ENCODE peak calls at places on chromosomes 2 and 18, in eight cellular contexts. D is AG09319, V is endothelial cell, E is Calu3, Q is IMR-90, I is prostate gland, O is upper lobe of right lung, G is epithelial cell of esophagus. F is an unnamed sample.

GRCh38 chr2:42132066-42132965 is 36.8 kb upstream of the EML4 start:
- DNase-seq in D (peak), V (no peak), E (no peak), Q (peak), I (no peak), O (no peak), G (no peak), F (peak)

GRCh38 chr18:5040476-5040875 is 156.6 kb downstream of the AKAIN1 start:
- DNase-seq in D (no peak), V (no peak), E (no peak), Q (no peak), I (no peak), O (no peak), G (no peak), F (no peak)

GRCh38 chr2:54090521-54091117 is 24.8 kb upstream of the ACYP2 start:
- DNase-seq in D (no peak), V (no peak), E (no peak), Q (no peak), I (no peak), O (no peak), G (peak), F (no peak)

GRCh38 chr2:236360486-236360885 is 96.3 kb upstream of the ASB18 start:
- DNase-seq in D (no peak), V (no peak), E (no peak), Q (no peak), I (no peak), O (no peak), G (no peak), F (no peak)

GRCh38 chr18:1394966-1395365 is 490.3 kb downstream of the ADCYAP1 start:
- DNase-seq in D (no peak), V (no peak), E (no peak), Q (no peak), I (no peak), O (no peak), G (no peak), F (no peak)

GRCh38 chr2:133434962-133435668 is 133.1 kb downstream of the NCKAP5 start:
- DNase-seq in D (peak), V (no peak), E (peak), Q (peak), I (no peak), O (no peak), G (peak), F (no peak)

GRCh38 chr18:53745228-53745967 is 479.1 kb downstream of the MBD2 start:
- DNase-seq in D (no peak), V (no peak), E (no peak), Q (no peak), I (no peak), O (no peak), G (peak), F (no peak)

GRCh38 chr2:8252997-8253694 is 428.7 kb upstream of the ID2 start:
- DNase-seq in D (no peak), V (no peak), E (no peak), Q (no peak), I (no peak), O (no peak), G (no peak), F (peak)

GRCh38 chr2:239252433-239253200 is 148.2 kb downstream of the HDAC4 start:
- DNase-seq in D (no peak), V (no peak), E (no peak), Q (peak), I (no peak), O (no peak), G (no peak), F (no peak)

GRCh38 chr2:219174801-219175200 is 1.9 kb downstream of the CNPPD1 start:
- DNase-seq in D (no peak), V (no peak), E (no peak), Q (no peak), I (no peak), O (no peak), G (no peak), F (no peak)

GRCh38 chr2:42359894-42360483 is 1.0 kb downstream of the COX7A2L start:
- DNase-seq in D (no peak), V (peak), E (no peak), Q (peak), I (no peak), O (no peak), G (peak), F (no peak)

GRCh38 chr2:152251811-152252210 is 76.2 kb upstream of the STAM2 start:
- DNase-seq in D (no peak), V (no peak), E (no peak), Q (no peak), I (no peak), O (no peak), G (no peak), F (no peak)

GRCh38 chr2:16861154-16861929 is 195.7 kb upstream of the CYRIA start:
- DNase-seq in D (no peak), V (no peak), E (no peak), Q (no peak), I (no peak), O (no peak), G (peak), F (no peak)

GRCh38 chr18:58363767-58364540 is 264.9 kb downstream of the ALPK2 start:
- DNase-seq in D (no peak), V (no peak), E (no peak), Q (peak), I (no peak), O (no peak), G (peak), F (no peak)

GRCh38 chr2:207282916-207283315 is 117.2 kb upstream of the KLF7 start:
- DNase-seq in D (no peak), V (no peak), E (no peak), Q (no peak), I (no peak), O (no peak), G (no peak), F (no peak)

GRCh38 chr2:119387381-119388129 is 20.8 kb downstream of the DBI start:
- DNase-seq in D (peak), V (no peak), E (peak), Q (peak), I (peak), O (peak), G (peak), F (no peak)

GRCh38 chr18:41324020-41324791 is 630.8 kb upstream of the PIK3C3 start:
- DNase-seq in D (no peak), V (no peak), E (no peak), Q (peak), I (no peak), O (no peak), G (peak), F (no peak)

GRCh38 chr2:134926231-134926931 is 7.8 kb downstream of the CCNT2 start:
- DNase-seq in D (no peak), V (no peak), E (no peak), Q (peak), I (no peak), O (no peak), G (peak), F (no peak)

GRCh38 chr2:120395686-120396518 is 50.0 kb downstream of the INHBB start:
- DNase-seq in D (no peak), V (no peak), E (no peak), Q (no peak), I (no peak), O (peak), G (no peak), F (no peak)

GRCh38 chr2:78977661-78978145 is 47.8 kb upstream of the REG3G start:
- DNase-seq in D (no peak), V (no peak), E (no peak), Q (no peak), I (no peak), O (no peak), G (no peak), F (no peak)

GRCh38 chr18:46343940-46344372 is 239.8 kb downstream of the HAUS1 start:
- DNase-seq in D (no peak), V (peak), E (peak), Q (no peak), I (peak), O (peak), G (peak), F (no peak)

GRCh38 chr2:46644690-46645385 is 165.5 kb downstream of the TMEM247 start:
- DNase-seq in D (no peak), V (no peak), E (no peak), Q (peak), I (no peak), O (no peak), G (peak), F (no peak)

GRCh38 chr18:44922968-44923367 is 242.3 kb downstream of the SETBP1 start:
- DNase-seq in D (no peak), V (no peak), E (no peak), Q (no peak), I (no peak), O (no peak), G (no peak), F (no peak)

GRCh38 chr2:111157071-111157661 is 36.5 kb downstream of the BCL2L11 start:
- DNase-seq in D (no peak), V (no peak), E (no peak), Q (no peak), I (no peak), O (no peak), G (no peak), F (no peak)

GRCh38 chr2:111113838-111114237 is 6.9 kb upstream of the BCL2L11 start:
- DNase-seq in D (no peak), V (no peak), E (no peak), Q (no peak), I (no peak), O (no peak), G (no peak), F (no peak)

GRCh38 chr2:74333175-74333574 is 10.0 kb downstream of the SLC4A5 start:
- DNase-seq in D (peak), V (peak), E (peak), Q (peak), I (no peak), O (no peak), G (peak), F (peak)

GRCh38 chr2:102141915-102142828 is at the start of gene IL1R1:
- DNase-seq in D (peak), V (peak), E (peak), Q (peak), I (peak), O (peak), G (peak), F (peak)

GRCh38 chr18:58051765-58052460 is 7.9 kb downstream of the NEDD4L start:
- DNase-seq in D (no peak), V (no peak), E (no peak), Q (peak), I (no peak), O (no peak), G (peak), F (no peak)

GRCh38 chr2:240338274-240338673 is 97.2 kb upstream of the GPC1 start:
- DNase-seq in D (no peak), V (no peak), E (no peak), Q (no peak), I (no peak), O (no peak), G (no peak), F (peak)

GRCh38 chr2:168801961-168802824 is at the start of gene NOSTRIN:
- DNase-seq in D (peak), V (no peak), E (peak), Q (peak), I (peak), O (no peak), G (peak), F (no peak)

GRCh38 chr18:32111706-32112105 is 20.0 kb downstream of the RNF138 start:
- DNase-seq in D (no peak), V (no peak), E (no peak), Q (no peak), I (no peak), O (no peak), G (no peak), F (no peak)

GRCh38 chr2:181157326-181157725 is 176.9 kb downstream of the UBE2E3 start:
- DNase-seq in D (peak), V (no peak), E (no peak), Q (peak), I (no peak), O (no peak), G (no peak), F (no peak)

GRCh38 chr2:161415467-161416293 is 417 bp upstream of the TBR1 start:
- DNase-seq in D (no peak), V (no peak), E (no peak), Q (no peak), I (no peak), O (no peak), G (no peak), F (no peak)

GRCh38 chr2:11315074-11315705 is 29.2 kb downstream of the ROCK2 start:
- DNase-seq in D (no peak), V (no peak), E (no peak), Q (no peak), I (no peak), O (no peak), G (no peak), F (no peak)

GRCh38 chr2:11312770-11313471 is 31.5 kb downstream of the ROCK2 start:
- DNase-seq in D (no peak), V (no peak), E (no peak), Q (no peak), I (no peak), O (no peak), G (no peak), F (no peak)

GRCh38 chr2:11311543-11311942 is 32.9 kb downstream of the ROCK2 start:
- DNase-seq in D (no peak), V (no peak), E (no peak), Q (no peak), I (no peak), O (no peak), G (no peak), F (no peak)

GRCh38 chr2:11310212-11310611 is 34.2 kb downstream of the ROCK2 start:
- DNase-seq in D (no peak), V (no peak), E (no peak), Q (no peak), I (no peak), O (no peak), G (peak), F (no peak)

DNA sequence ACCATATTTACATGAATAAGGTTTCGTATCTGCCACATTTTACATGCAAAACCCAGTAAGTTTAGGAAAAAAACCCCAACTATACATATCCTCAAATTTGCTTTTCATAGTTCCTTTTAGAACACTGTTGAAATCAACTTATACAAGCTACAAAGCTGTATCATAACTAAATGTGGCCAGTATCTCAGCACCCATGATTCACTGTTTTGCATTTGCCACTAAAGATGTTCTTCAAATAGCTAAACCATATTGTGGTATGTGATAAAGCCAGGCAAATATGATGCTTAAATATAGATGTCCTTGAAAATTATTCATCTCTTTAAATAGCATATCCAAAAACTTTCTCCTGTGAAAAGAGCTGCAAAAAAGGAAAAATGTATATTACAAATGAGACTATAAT is 30.0 kb downstream of the ROCK2 start:
- DNase-seq in D (no peak), V (no peak), E (no peak), Q (peak), I (no peak), O (no peak), G (no peak), F (no peak)
- TF ChIP-seq CTCF in D (no peak), V (no peak), E (no peak), Q (no peak), I (no peak), O (no peak), G (no peak), F (no peak)

GRCh38 chr18:75164479-75164878 is 44.5 kb downstream of the PTGR3 start:
- DNase-seq in D (no peak), V (no peak), E (no peak), Q (no peak), I (no peak), O (no peak), G (no peak), F (peak)

GRCh38 chr18:75162978-75163377 is 46.0 kb downstream of the PTGR3 start:
- DNase-seq in D (no peak), V (no peak), E (no peak), Q (no peak), I (no peak), O (no peak), G (no peak), F (peak)

GRCh38 chr18:75161629-75162028 is 47.3 kb downstream of the PTGR3 start:
- DNase-seq in D (peak), V (no peak), E (peak), Q (no peak), I (no peak), O (no peak), G (no peak), F (peak)

GRCh38 chr18:75163736-75164135 is 45.2 kb downstream of the PTGR3 start:
- DNase-seq in D (no peak), V (no peak), E (no peak), Q (no peak), I (no peak), O (no peak), G (no peak), F (no peak)

GRCh38 chr18:75162467-75162866 is 46.5 kb downstream of the PTGR3 start:
- DNase-seq in D (no peak), V (no peak), E (no peak), Q (peak), I (no peak), O (no peak), G (peak), F (peak)
- TF ChIP-seq CTCF in D (no peak), V (no peak), E (no peak), Q (no peak), I (no peak), O (no peak), G (no peak), F (no peak)

DNA sequence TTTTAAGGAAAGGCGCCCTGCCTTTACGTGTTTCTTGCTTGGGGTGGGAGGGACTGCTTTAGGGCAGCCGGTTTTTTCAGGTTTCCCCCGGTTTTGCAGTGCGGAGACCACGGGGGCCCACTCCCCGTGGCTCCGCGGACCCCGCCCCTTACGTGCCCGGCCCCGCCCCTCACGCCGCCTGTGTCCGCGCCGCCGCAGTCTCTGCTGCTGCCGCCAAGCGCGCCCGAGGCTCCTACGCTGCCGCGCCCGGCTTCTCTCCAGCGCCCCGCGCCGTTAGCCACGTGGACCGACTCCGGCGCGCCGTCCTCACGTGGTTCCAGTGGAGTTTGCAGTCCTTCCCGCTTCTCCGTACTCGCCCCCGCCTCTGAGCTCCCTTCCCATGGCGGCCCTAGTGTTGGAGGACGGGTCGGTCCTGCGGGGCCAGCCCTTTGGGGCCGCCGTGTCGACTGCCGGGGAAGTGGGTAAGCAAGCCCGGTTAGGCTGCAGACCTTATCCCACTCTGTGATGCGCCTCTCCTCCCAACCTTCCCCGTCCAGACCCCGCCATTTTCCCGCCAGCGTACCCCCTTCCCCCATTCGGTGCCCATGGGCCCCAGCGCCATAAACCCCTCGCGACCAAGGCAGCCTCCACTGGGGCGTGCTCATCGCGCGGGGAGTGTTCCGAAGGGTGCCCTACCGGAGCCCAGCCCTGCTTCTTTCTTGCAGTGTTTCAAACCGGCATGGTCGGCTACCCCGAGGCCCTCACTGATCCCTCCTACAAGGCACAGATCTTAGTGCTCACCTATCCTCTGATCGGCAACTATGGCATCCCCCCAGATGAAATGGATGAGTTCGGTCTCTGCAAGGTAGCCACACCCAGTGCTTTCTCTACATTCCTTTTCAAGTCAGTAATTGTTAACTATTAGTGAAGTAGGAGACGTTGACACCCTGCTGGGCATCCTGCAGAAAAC is at the start of gene CAD:
- DNase-seq in D (no peak), V (peak), E (peak), Q (peak), I (peak), O (peak), G (peak), F (peak)
- TF ChIP-seq CTCF in D (no peak), V (no peak), E (no peak), Q (peak), I (no peak), O (peak), G (no peak), F (no peak)

GRCh38 chr2:230071421-230071820 is 2.7 kb upstream of the SLC16A14 start:
- DNase-seq in D (no peak), V (no peak), E (no peak), Q (no peak), I (no peak), O (no peak), G (no peak), F (no peak)

GRCh38 chr2:230068658-230069080 is at the start of gene SLC16A14:
- DNase-seq in D (no peak), V (peak), E (peak), Q (peak), I (peak), O (no peak), G (peak), F (no peak)

GRCh38 chr2:230069418-230069817 is 694 bp upstream of the SLC16A14 start:
- DNase-seq in D (no peak), V (no peak), E (no peak), Q (no peak), I (no peak), O (no peak), G (no peak), F (no peak)

DNA sequence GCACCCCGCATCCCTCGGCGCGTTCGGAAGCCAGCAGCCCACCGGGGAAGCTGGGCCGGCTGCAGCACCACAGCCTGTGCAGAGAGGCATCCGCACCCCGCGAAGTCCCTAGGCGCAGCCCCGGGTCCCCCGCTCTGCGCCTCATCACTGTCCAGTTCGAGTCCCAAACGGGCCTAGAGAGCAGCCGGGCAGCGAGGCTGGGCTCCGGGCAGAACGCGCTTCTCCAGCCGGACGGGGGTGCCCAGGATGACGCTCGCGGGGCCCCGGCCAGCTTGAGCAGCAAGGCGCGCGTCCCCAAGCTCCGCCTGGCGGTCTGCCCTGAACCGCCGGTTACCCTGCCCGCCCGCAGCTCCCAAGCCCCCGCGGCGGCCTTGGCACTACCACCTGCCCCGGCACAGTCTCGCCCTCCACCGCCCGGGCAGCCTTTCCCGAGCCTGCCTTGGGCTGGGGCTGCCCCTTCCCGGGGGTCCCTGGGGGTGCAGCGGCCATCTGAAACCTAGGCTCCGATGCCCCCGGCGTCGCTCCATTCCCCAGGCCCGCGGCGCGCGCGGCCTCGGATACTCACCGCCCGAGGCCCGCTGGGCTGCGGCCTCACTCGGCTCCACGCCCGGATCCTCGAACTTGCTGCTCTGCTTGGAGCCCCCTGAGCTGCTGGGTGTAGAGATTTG is 600 bp downstream of the SLC16A14 start:
- DNase-seq in D (no peak), V (peak), E (peak), Q (peak), I (peak), O (peak), G (peak), F (peak)
- TF ChIP-seq CTCF in D (no peak), V (no peak), E (no peak), Q (no peak), I (no peak), O (peak), G (no peak), F (peak)

GRCh38 chr2:232479341-232480200 is 8.1 kb downstream of the ECEL1 start:
- DNase-seq in D (no peak), V (no peak), E (no peak), Q (no peak), I (no peak), O (peak), G (no peak), F (no peak)
- TF ChIP-seq CTCF in D (no peak), V (no peak), E (no peak), Q (no peak), I (no peak), O (no peak), G (no peak), F (no peak)

DNA sequence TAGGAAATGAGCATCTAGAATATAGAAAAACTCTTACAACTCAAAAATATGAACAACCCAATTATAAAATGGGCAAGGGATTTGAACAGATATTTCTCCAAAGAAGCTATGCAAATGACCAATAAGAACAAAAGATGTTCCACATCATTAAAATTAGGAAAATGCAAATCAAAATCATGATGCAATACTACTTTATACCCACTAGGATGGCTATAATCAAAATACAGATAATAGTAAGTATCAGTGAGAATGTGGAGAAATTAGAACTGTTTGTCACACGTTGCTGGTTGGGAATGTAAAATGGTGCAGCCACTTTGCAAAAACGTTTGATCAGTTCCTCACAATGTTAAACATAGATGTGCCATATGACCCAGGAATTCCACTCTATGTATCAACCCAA is 558.3 kb downstream of the SLC4A3 start:
- DNase-seq in D (no peak), V (no peak), E (no peak), Q (peak), I (no peak), O (no peak), G (no peak), F (no peak)
- TF ChIP-seq CTCF in D (no peak), V (peak), E (no peak), Q (no peak), I (peak), O (no peak), G (no peak), F (no peak)